ENCODE peak calls at places on chromosomes 5 and 9, in six cellular contexts. Q is cardiac fibroblast, U is RWPE1, A is choroid plexus epithelial cell, V is transverse colon, S is foreskin fibroblast. H is an unnamed sample.

GRCh38 chr5:178364326-178364675 is 131.7 kb upstream of the PHYKPL start:
- DNase-seq in Q (no peak), U (no peak), A (no peak), V (no peak), S (no peak), H (no peak)

GRCh38 chr5:143224672-143225071 is 178.8 kb downstream of the NR3C1 start:
- DNase-seq in Q (no peak), U (no peak), A (no peak), V (no peak), S (no peak), H (no peak)

GRCh38 chr9:137453643-137454081 is 5.5 kb downstream of the NSMF start:
- DNase-seq in Q (peak), U (peak), A (peak), V (peak), S (peak), H (no peak)

GRCh38 chr9:35500130-35500748 is 10.3 kb downstream of the RUSC2 start:
- DNase-seq in Q (peak), U (no peak), A (peak), V (no peak), S (no peak), H (no peak)

GRCh38 chr5:175800656-175801081 is 70.7 kb upstream of the CPLX2 start:
- DNase-seq in Q (peak), U (peak), A (peak), V (no peak), S (peak), H (no peak)

GRCh38 chr9:134899818-134900325 is 17.8 kb downstream of the FCN1 start:
- DNase-seq in Q (no peak), U (no peak), A (peak), V (no peak), S (no peak), H (no peak)

GRCh38 chr5:73126381-73126780 is 6.0 kb downstream of the TMEM171 start:
- DNase-seq in Q (no peak), U (no peak), A (no peak), V (no peak), S (no peak), H (no peak)

GRCh38 chr5:1755321-1755949 is 44.2 kb downstream of the MRPL36 start:
- DNase-seq in Q (no peak), U (no peak), A (no peak), V (peak), S (no peak), H (no peak)

GRCh38 chr5:126810983-126811382 is 34.0 kb downstream of the LMNB1 start:
- DNase-seq in Q (no peak), U (no peak), A (no peak), V (no peak), S (no peak), H (no peak)

GRCh38 chr5:109105631-109106267 is 304.0 kb downstream of the PJA2 start:
- DNase-seq in Q (peak), U (peak), A (peak), V (no peak), S (peak), H (no peak)

GRCh38 chr9:110049699-110050450 is 158.1 kb downstream of the C9orf152 start:
- DNase-seq in Q (peak), U (peak), A (peak), V (peak), S (peak), H (peak)

GRCh38 chr5:663436-664342 is 29.5 kb downstream of the TPPP start:
- DNase-seq in Q (no peak), U (no peak), A (no peak), V (peak), S (no peak), H (no peak)

DNA sequence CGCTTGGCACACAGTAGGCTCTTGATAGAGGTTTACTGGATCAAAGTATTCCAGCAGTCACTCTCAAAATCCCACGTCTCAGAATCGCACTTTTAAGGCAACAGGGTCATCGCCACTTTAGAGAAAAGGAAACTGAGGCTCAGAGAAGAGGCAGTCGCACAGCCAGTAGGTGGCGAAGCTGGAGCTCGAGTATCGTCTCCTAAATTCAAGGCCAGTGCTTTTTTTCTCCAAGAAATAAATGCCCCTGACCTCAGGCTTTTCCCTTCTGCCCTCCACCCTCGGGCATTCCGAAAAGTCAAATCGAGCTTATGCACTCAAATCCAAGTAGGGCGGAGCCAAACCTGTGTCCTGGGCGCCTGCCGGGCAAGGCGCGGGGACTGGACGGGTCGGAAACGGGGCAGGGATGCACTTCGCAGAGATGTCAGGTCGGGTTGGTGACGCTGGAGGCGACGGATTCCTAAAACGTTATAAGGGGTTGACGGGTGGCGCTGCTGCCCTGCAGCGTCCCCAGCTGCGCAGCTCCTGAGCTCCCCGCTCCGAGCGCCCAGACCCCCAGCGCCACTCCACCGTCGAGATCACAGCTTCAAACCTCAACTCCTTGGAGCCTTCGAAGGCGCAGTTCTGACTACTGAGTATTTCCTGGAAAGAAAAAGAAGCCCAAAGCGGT is 4.7 kb upstream of the FOXB2 start:
- DNase-seq in Q (peak), U (no peak), A (no peak), V (no peak), S (peak), H (no peak)
- TF ChIP-seq CTCF in Q (peak), U (no peak), A (peak), V (no peak), S (no peak), H (no peak)

GRCh38 chr5:58499951-58500350 is 8.7 kb downstream of the GAPT start:
- DNase-seq in Q (no peak), U (no peak), A (no peak), V (no peak), S (no peak), H (no peak)

GRCh38 chr5:58496488-58496887 is 5.3 kb downstream of the GAPT start:
- DNase-seq in Q (no peak), U (no peak), A (no peak), V (no peak), S (no peak), H (no peak)

GRCh38 chr5:58499231-58499630 is 8.0 kb downstream of the GAPT start:
- DNase-seq in Q (no peak), U (no peak), A (no peak), V (no peak), S (no peak), H (no peak)

GRCh38 chr5:58502032-58502431 is 10.8 kb downstream of the GAPT start:
- DNase-seq in Q (no peak), U (no peak), A (no peak), V (no peak), S (no peak), H (no peak)

DNA sequence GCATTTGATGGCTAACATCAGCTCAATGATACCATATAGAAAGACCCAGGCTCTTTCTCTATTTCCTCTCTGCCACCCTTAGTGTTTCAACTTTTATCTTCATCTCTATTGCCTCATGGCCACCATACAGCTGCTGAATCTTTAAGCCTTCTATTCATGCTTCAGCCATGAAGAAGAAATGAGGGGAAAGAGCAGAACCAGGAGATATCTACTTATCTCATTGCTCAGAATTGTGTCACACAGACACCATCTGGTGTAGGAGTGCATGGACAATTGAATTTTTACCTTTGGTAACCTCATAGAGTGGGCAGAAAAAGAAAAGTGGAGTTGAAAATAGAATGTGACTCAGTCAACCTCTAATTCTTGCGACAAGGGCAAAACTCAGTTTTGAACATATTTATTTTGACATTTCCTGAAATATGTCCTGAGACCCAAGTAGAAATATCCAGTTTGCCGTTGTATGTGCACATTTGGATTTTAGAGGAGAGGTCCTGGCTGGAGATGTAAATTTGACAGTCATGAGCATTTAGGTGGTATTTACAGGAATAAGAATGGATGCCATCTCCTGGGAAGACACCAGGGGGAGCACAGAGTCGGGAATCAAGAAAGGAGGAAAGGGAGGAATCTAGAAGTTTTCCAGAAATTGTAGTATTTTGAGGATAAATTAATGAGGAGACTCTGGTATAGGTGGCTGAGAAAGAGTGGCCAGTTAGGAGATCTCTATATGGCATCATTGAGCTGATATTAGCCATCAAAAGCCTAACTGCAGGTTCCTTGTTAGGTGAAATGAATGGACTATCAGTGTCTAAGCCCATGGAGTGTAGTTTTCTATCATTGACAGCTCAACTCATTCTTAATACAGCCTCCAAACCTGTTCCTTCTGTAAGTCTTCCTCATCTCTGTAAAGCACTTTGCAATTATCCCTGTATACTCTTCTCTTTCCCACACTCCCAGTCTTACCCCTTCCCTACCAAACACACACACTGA is 7.0 kb downstream of the GAPT start:
- DNase-seq in Q (peak), U (peak), A (peak), V (peak), S (peak), H (peak)
- TF ChIP-seq CTCF in Q (peak), U (peak), A (peak), V (peak), S (peak), H (peak)

GRCh38 chr5:11177993-11178711 is 417.1 kb upstream of the DAP start:
- DNase-seq in Q (no peak), U (no peak), A (no peak), V (no peak), S (no peak), H (no peak)

GRCh38 chr5:11181940-11182339 is 420.9 kb upstream of the DAP start:
- DNase-seq in Q (no peak), U (no peak), A (no peak), V (no peak), S (no peak), H (no peak)

GRCh38 chr5:11180890-11181289 is 419.9 kb upstream of the DAP start:
- DNase-seq in Q (no peak), U (no peak), A (no peak), V (no peak), S (no peak), H (no peak)

GRCh38 chr5:11182441-11183080 is 421.5 kb upstream of the DAP start:
- DNase-seq in Q (peak), U (peak), A (peak), V (no peak), S (peak), H (peak)
- TF ChIP-seq CTCF in Q (peak), U (peak), A (peak), V (no peak), S (peak), H (peak)

DNA sequence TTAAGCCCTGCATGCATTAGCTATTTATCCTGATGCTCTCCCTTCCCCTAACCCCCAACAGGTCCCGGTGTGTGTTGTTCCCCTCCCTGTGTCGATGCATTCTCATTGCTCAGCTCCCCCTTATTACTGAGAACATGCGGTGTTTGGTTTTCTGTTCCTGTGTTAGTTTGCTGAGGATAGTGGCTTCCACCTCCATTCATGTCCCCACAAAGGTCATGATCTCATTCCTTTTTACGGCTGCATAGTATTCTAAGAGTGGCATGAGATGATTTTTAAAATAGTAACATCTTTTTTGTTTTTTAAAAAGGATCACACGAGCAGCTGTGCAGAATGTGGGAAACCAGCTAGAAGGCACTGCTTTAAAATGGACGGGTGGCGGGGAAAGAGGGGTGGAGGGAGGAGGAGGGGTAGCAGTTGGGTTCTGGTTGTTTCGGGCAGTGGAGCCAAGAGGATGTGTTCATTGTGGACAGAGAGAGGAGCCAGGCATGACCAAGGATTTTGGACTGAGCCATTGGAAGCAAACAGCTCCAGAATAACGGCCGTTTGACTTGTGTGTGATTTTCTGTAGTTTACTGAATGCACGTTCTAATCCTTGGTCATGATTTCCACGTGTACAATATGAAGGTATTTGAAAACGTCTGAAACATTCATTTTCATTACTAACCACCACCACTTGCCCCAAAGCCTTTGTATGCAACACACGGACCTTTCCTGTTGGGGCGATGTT is 1.7 kb upstream of the TENT4A start:
- DNase-seq in Q (no peak), U (no peak), A (no peak), V (no peak), S (no peak), H (no peak)
- TF ChIP-seq CTCF in Q (no peak), U (no peak), A (no peak), V (no peak), S (no peak), H (no peak)

DNA sequence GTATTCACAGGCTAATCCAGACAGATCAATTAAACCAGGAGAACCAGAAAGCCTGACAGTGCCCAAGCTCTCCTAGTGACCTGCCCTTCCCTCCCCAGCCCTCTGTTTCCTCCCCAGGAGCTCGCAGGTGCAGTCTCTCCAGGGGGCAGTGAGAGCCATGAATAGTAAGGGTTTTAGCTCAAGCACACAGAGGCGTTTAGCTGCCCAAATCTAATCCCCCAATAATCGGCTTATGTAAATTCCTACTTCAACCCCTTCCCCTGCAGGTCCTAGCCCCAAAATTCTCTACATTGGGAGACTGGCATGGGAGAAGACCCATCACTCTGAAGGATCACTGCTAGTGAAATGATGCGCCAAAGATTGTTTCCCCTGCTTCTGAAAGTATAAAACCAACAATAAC is 10.5 kb upstream of the TAL2 start:
- DNase-seq in Q (no peak), U (no peak), A (no peak), V (no peak), S (no peak), H (no peak)
- TF ChIP-seq CTCF in Q (no peak), U (no peak), A (no peak), V (no peak), S (no peak), H (no peak)

GRCh38 chr9:127158995-127159801 is 36.8 kb upstream of the ANGPTL2 start:
- DNase-seq in Q (peak), U (peak), A (peak), V (peak), S (peak), H (peak)
- TF ChIP-seq CTCF in Q (peak), U (no peak), A (peak), V (no peak), S (peak), H (no peak)

H was measured in Calu3.